ENCODE peak calls at places on chromosomes 12 and 14, in seven cellular contexts. D, Z, Q, T, A, I and C are unnamed samples.

GRCh38 chr14:47186491-47186890 is 488.9 kb downstream of the MDGA2 start:
- DNase-seq in D (no peak), Z (no peak), Q (no peak), T (peak), A (no peak), I (peak), C (no peak)

GRCh38 chr14:102442241-102443211 is 67.0 kb downstream of the ANKRD9 start:
- DNase-seq in D (no peak), Z (no peak), Q (no peak), T (no peak), A (no peak), I (no peak), C (no peak)

GRCh38 chr14:102594514-102595175 is 2.2 kb downstream of the RCOR1 start:
- DNase-seq in D (peak), Z (peak), Q (peak), T (peak), A (peak), I (peak), C (peak)

GRCh38 chr14:28830115-28830534 is 63.5 kb downstream of the FOXG1 start:
- DNase-seq in D (no peak), Z (no peak), Q (no peak), T (no peak), A (no peak), I (no peak), C (no peak)

GRCh38 chr12:75478395-75478794 is 2.2 kb upstream of the GLIPR1 start:
- DNase-seq in D (no peak), Z (no peak), Q (peak), T (peak), A (no peak), I (peak), C (no peak)

GRCh38 chr12:25906651-25907340 is 51.7 kb upstream of the RASSF8 start:
- DNase-seq in D (no peak), Z (no peak), Q (no peak), T (no peak), A (no peak), I (no peak), C (no peak)

GRCh38 chr14:54722791-54723432 is 156.0 kb downstream of the SAMD4A start:
- DNase-seq in D (no peak), Z (no peak), Q (peak), T (peak), A (no peak), I (no peak), C (no peak)

GRCh38 chr14:99296517-99296916 is 24.5 kb upstream of the BCL11B start:
- DNase-seq in D (no peak), Z (no peak), Q (no peak), T (no peak), A (no peak), I (no peak), C (no peak)

GRCh38 chr12:13841358-13841757 is 140.0 kb downstream of the GRIN2B start:
- DNase-seq in D (no peak), Z (no peak), Q (no peak), T (no peak), A (no peak), I (no peak), C (no peak)

GRCh38 chr12:85278598-85279448 is 1.2 kb upstream of the ALX1 start:
- DNase-seq in D (peak), Z (no peak), Q (no peak), T (peak), A (no peak), I (no peak), C (peak)

GRCh38 chr12:92188517-92189188 is 43.0 kb upstream of the BTG1 start:
- DNase-seq in D (no peak), Z (no peak), Q (no peak), T (no peak), A (no peak), I (no peak), C (no peak)

GRCh38 chr12:109111775-109112491 is 4.5 kb upstream of the ACACB start:
- DNase-seq in D (peak), Z (no peak), Q (peak), T (peak), A (no peak), I (peak), C (peak)

GRCh38 chr14:52792097-52792415 is 649 bp upstream of the GNPNAT1 start:
- DNase-seq in D (no peak), Z (no peak), Q (no peak), T (no peak), A (no peak), I (no peak), C (no peak)

GRCh38 chr12:31238764-31239387 is 87.1 kb downstream of the SINHCAF start:
- DNase-seq in D (peak), Z (peak), Q (peak), T (peak), A (no peak), I (peak), C (peak)

GRCh38 chr12:112112423-112113132 is 4.0 kb upstream of the NAA25 start:
- DNase-seq in D (peak), Z (no peak), Q (no peak), T (no peak), A (no peak), I (no peak), C (peak)

GRCh38 chr12:29024117-29024516 is 125.0 kb upstream of the FAR2 start:
- DNase-seq in D (no peak), Z (no peak), Q (no peak), T (no peak), A (no peak), I (no peak), C (no peak)

GRCh38 chr14:75185251-75186040 is 9.0 kb upstream of the TMED10 start:
- DNase-seq in D (no peak), Z (no peak), Q (no peak), T (no peak), A (no peak), I (no peak), C (no peak)

GRCh38 chr12:130639759-130640158 is 76.3 kb downstream of the RIMBP2 start:
- DNase-seq in D (no peak), Z (no peak), Q (no peak), T (no peak), A (no peak), I (no peak), C (no peak)

GRCh38 chr14:20350860-20351259 is 7.4 kb downstream of the PARP2 start:
- DNase-seq in D (no peak), Z (no peak), Q (no peak), T (no peak), A (no peak), I (no peak), C (no peak)

GRCh38 chr14:100317897-100318808 is 5.0 kb upstream of the SLC25A47 start:
- DNase-seq in D (peak), Z (no peak), Q (peak), T (peak), A (peak), I (peak), C (peak)

GRCh38 chr14:61512026-61512425 is 183.3 kb upstream of the HIF1A start:
- DNase-seq in D (no peak), Z (no peak), Q (no peak), T (no peak), A (no peak), I (peak), C (no peak)

GRCh38 chr14:33745163-33745562 is 205.7 kb downstream of the EGLN3 start:
- DNase-seq in D (no peak), Z (no peak), Q (no peak), T (no peak), A (no peak), I (no peak), C (no peak)